ENCODE peak calls at places on chromosomes 7 and 10, in four cellular contexts. H is psoas muscle, I is pancreas, Y is esophagus squamous epithelium. P is an unnamed sample. For H3K4me1 and H3K9me3, the result is how much of the 10 kb centered on the place peaks cover.

GRCh38 chr10:101646369-101646768 is 48.6 kb downstream of the FBXW4 start:
- DNase-seq in H (peak), Y (no peak), I (no peak), P (no peak)

GRCh38 chr10:614772-615582 is 74.5 kb downstream of the DIP2C start:
- DNase-seq in I (peak), Y (no peak), H (peak), P (no peak)

GRCh38 chr7:151008143-151008510 is 16.2 kb downstream of the ATG9B start:
- DNase-seq in I (peak), Y (no peak), H (no peak), P (no peak)

GRCh38 chr10:63434866-63435854 is 30.6 kb downstream of the JMJD1C start:
- DNase-seq in Y (no peak), I (no peak), H (no peak), P (no peak)

GRCh38 chr7:141960687-141961422 is 12.7 kb downstream of the TAS2R38 start:
- DNase-seq in Y (no peak), H (no peak), I (no peak), P (no peak)

GRCh38 chr10:97759157-97759980 is 12.4 kb downstream of the SFRP5 start:
- DNase-seq in I (peak), Y (no peak), H (peak), P (no peak)

GRCh38 chr7:155908385-155908784 is 96.1 kb upstream of the SHH start:
- DNase-seq in H (no peak), Y (no peak), I (no peak), P (no peak)

GRCh38 chr7:101488826-101489572 is 126.3 kb downstream of the COL26A1 start:
- DNase-seq in I (no peak), H (no peak), Y (no peak), P (no peak)

GRCh38 chr10:22309180-22310000 is 6.8 kb upstream of the COMMD3 start:
- DNase-seq in I (no peak), Y (no peak), H (no peak), P (no peak)

GRCh38 chr10:112429654-112430230 is 17.0 kb downstream of the ZDHHC6 start:
- DNase-seq in Y (no peak), H (no peak), I (peak), P (no peak)

GRCh38 chr10:107855933-107856332 is 691.4 kb upstream of the SORCS1 start:
- DNase-seq in I (no peak), Y (no peak), H (no peak), P (no peak)

GRCh38 chr7:133253522-133253882 is 624 bp downstream of the EXOC4 start:
- DNase-seq in I (no peak), Y (no peak), H (no peak), P (no peak)

GRCh38 chr10:55446603-55447002 is 645.6 kb upstream of the PCDH15 start:
- DNase-seq in I (no peak), H (no peak), Y (no peak), P (no peak)

GRCh38 chr7:103795112-103795511 is 194.3 kb downstream of the RELN start:
- DNase-seq in Y (no peak), I (no peak), H (no peak), P (no peak)

GRCh38 chr7:73974101-73974947 is 53.6 kb upstream of the ELN start:
- DNase-seq in Y (no peak), H (peak), I (no peak), P (no peak)

GRCh38 chr10:119371704-119372663 is 164.6 kb downstream of the GRK5 start:
- DNase-seq in Y (no peak), H (no peak), I (peak), P (no peak)

GRCh38 chr7:37346761-37347160 is 101.9 kb downstream of the ELMO1 start:
- DNase-seq in Y (no peak), I (no peak), H (no peak), P (no peak)

GRCh38 chr7:40133561-40134427 is 628 bp downstream of the MPLKIP start:
- DNase-seq in I (no peak), Y (no peak), H (no peak), P (no peak)

GRCh38 chr10:27687808-27688207 is 57.8 kb downstream of the MKX start:
- DNase-seq in I (no peak), Y (no peak), H (no peak), P (no peak)

GRCh38 chr10:130127612-130128607 is 8.3 kb upstream of the GLRX3 start:
- DNase-seq in H (no peak), Y (no peak), I (no peak), P (peak)

GRCh38 chr7:28112883-28113540 is 67.6 kb downstream of the JAZF1 start:
- DNase-seq in I (no peak), Y (no peak), H (peak), P (no peak)

GRCh38 chr10:127012769-127013152 is 107.5 kb downstream of the DOCK1 start:
- DNase-seq in I (peak), H (peak), Y (no peak), P (no peak)

GRCh38 chr7:126529254-126529653 is 723.5 kb downstream of the GRM8 start:
- DNase-seq in H (no peak), I (no peak), Y (no peak), P (no peak)

GRCh38 chr7:133682364-133683181 is 429.7 kb downstream of the EXOC4 start:
- DNase-seq in Y (no peak), I (no peak), H (no peak), P (no peak)

GRCh38 chr10:4279649-4280048 is 494.6 kb upstream of the KLF6 start:
- DNase-seq in I (no peak), Y (no peak), H (no peak), P (no peak)

GRCh38 chr10:89207801-89208551 is 859 bp upstream of the CH25H start:
- DNase-seq in H (peak), Y (no peak), I (peak), P (no peak)

GRCh38 chr10:42982886-42983594 is 93.8 kb upstream of the RET start:
- DNase-seq in I (peak), H (no peak), Y (no peak), P (no peak)

GRCh38 chr10:74612195-74612594 is 214.2 kb upstream of the KAT6B start:
- DNase-seq in H (no peak), Y (no peak), I (no peak), P (no peak)

GRCh38 chr7:82985144-82985802 is 177.4 kb downstream of the PCLO start:
- DNase-seq in I (no peak), Y (no peak), H (no peak), P (no peak)

GRCh38 chr10:84152769-84153168 is 13.5 kb downstream of the GHITM start:
- DNase-seq in Y (no peak), H (no peak), I (no peak), P (no peak)

GRCh38 chr10:84149854-84150253 is 10.5 kb downstream of the GHITM start:
- DNase-seq in H (no peak), Y (no peak), I (no peak), P (no peak)

DNA sequence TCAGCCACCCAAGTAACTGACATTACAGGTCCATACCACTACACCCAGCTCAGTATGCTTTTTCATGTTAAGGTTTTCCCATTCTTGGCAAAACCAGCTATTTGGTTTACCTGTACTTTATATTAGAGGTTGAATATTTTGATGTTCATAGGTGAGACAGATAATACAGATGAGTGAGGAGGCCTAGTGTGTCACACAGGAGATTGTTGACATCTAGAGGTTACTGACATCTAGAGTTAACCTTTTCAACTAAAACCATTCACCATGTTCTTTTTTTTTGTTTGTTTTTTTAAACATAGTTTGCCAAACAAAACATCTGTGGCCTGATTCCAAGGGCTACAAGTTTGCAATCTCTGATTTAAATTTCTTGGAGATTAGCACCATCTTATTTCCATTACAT is 8.0 kb downstream of the GHITM start:
- DNase-seq in H (no peak), I (no peak), Y (no peak), P (no peak)
- H3K4me1 ChIP-seq in H (under half), I (under half), Y (under half), P (under half)

GRCh38 chr7:45886931-45887667 is 1.2 kb upstream of the IGFBP1 start:
- DNase-seq in Y (no peak), I (no peak), H (no peak), P (no peak)
- H3K27ac ChIP-seq in Y (no peak), I (no peak), H (no peak), P (no peak)

DNA sequence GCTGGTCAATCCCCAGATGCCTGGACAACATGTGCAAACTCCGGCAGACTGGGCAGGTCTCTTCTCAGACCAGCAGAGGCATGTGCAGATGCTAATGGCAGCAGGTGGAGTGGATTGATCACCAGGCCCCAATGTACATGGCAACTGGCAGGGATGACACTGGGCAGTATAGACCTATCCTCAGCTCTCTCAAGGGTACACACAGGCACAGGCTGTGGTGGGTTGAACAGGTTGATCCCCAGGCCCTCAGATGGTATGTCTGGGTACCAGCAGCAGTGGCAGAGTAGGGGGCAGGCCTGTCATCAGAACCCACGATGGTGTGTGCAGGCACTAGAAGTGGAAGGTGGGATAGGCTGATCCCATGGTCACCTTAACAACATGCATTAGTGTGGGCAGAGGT is 98.7 kb downstream of the LANCL2 start:
- DNase-seq in Y (no peak), I (no peak), H (no peak), P (no peak)
- H3K9me3 ChIP-seq in Y (under half), I (under half), H (under half), P (under half)

GRCh38 chr10:26438534-26439269 is 561 bp downstream of the APBB1IP start:
- DNase-seq in H (peak), Y (no peak), I (peak), P (peak)
- H3K4me1 ChIP-seq in H (under half), Y (under half), I (under half), P (under half)

DNA sequence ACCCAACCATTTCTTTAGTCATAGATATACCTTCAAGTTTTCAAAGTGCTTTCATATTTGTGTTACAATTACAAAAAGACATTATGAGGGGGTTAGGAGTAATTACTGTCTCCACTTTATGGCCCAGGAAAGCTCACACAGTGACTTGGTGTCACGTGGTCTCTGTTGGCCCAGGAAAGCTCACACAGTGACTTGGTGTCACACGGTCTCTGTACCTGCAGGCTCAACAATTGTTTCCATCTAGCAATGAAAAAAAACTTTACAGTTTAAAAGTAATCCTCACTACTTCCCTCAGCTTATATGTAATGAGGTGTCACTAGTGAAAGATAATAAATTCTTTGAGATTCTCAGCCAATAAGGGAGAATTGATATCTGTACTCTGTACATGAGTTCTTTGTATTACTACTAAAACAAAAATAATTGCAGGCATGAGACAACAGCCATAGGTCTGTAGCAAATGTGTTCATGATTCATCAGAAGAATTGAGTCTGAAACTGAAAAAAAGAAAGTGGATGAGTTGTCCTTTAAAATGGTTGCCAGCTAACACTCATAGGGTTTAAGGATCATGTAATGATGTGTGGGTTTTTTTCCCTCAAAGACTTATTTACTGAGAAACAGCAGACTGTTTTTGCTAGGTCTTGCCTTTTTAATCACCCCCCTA is 10.9 kb downstream of the OGDH start:
- DNase-seq in Y (no peak), H (no peak), I (no peak), P (no peak)
- H3K27ac ChIP-seq in Y (peak), H (peak), I (no peak), P (peak)

GRCh38 chr7:81560708-81561107 is 209.1 kb downstream of the HGF start:
- DNase-seq in H (no peak), I (no peak), Y (no peak), P (no peak)
- H3K9me3 ChIP-seq in H (under half), I (under half), Y (under half), P (under half)

DNA sequence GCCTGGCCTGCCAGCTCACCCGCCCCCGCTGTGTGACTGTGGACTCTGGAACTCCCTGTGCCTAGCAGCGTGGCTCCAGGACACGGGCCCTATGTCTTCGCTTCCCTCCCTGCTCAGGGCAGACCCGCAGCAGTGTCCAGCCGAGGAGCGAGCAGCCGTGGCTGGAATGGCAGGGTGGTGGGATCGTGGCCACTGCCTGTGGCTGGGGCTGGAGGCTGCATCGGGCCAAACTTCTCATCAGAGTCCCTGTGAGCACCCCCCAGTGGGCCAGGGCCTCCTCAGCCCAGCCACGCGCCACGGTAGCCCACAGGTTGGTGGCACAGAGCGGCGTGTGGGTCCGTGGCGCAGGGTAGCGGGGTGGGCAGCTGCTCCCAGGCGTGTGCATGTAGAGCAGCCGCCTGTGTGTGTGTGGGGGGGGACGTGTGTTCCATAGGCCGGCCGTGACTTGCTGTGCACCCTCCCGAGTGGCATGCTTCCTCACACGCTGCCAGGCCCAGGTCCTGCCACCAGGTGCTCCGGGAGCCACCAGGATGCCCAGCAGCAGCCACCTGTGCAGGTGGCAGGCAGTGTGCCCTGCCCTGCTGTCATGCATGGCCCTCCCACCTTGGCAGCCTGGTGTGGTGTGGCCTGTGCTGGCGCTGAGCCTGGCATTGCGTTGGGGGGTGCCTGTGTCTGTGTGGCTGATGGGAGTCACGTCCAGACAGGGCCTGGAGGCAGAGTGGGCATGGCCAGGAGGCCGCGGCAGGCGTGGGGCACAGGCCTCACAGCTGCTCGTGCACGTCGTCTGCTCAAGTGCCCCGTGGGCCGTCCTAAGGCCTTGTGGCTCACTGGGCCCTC is 8.4 kb downstream of the TTYH3 start:
- DNase-seq in I (peak), H (peak), Y (no peak), P (no peak)
- H3K4me1 ChIP-seq in I (under half), H (under half), Y (under half), P (under half)

P was measured in effector memory CD4-positive, alpha-beta T cell.